ENCODE peak calls at places on chromosomes 1 and 21, in five cellular contexts. Y is lower leg skin; T is AML-193; N is activated T-helper 1 cell treated with anti-CD3 and anti-CD28 coated beads, Interleukin-12 subunit alpha, Interleukin-12 subunit beta, Interleukin-2, Interleukin-4 antibody, amounts not matched to agents 30 ng/mL and 10 ng/mL and 1 ng/mL, durations not matched to agents 14 hours and 24 hours and 36 hours; G is AG09309. Z is an unnamed sample.

GRCh38 chr1:55081188-55081904 is 42.0 kb downstream of the PCSK9 start:
- DNase-seq in G (no peak), Y (no peak), T (no peak), N (no peak), Z (no peak)

GRCh38 chr1:232110281-232111090 is 483.9 kb downstream of the DISC1 start:
- DNase-seq in T (no peak), G (peak; percentile 79), N (no peak), Y (no peak), Z (no peak)

GRCh38 chr1:114700026-114700600 is 4.8 kb upstream of the AMPD1 start:
- DNase-seq in N (no peak), G (no peak), T (no peak), Y (no peak), Z (no peak)

GRCh38 chr1:88111806-88112205 is 572.3 kb upstream of the PKN2 start:
- DNase-seq in T (no peak), Y (no peak), G (no peak), N (no peak), Z (no peak)

GRCh38 chr1:7388488-7389185 is 382.5 kb upstream of the VAMP3 start:
- DNase-seq in G (no peak), N (no peak), T (no peak), Y (peak; percentile 14), Z (peak; percentile 69)

GRCh38 chr1:33055210-33055991 is 18.7 kb upstream of the AK2 start:
- DNase-seq in N (peak; percentile 12), Y (peak; percentile 45), T (peak; percentile 80), G (peak; percentile 69), Z (no peak)

GRCh38 chr21:42171091-42172053 is 47.6 kb upstream of the ABCG1 start:
- DNase-seq in N (no peak), Y (peak; percentile 62), G (no peak), T (no peak), Z (peak; percentile 57)

GRCh38 chr1:108653431-108654105 is 7.3 kb downstream of the HENMT1 start:
- DNase-seq in Y (no peak), G (no peak), T (no peak), N (no peak), Z (no peak)

GRCh38 chr1:197933647-197934046 is 16.5 kb downstream of the LHX9 start:
- DNase-seq in N (no peak), T (no peak), Y (no peak), G (no peak), Z (no peak)

GRCh38 chr1:113279776-113280391 is 110.4 kb upstream of the MAGI3 start:
- DNase-seq in N (no peak), G (no peak), Y (no peak), T (no peak), Z (no peak)

GRCh38 chr1:237045278-237046016 is 3.5 kb downstream of the RYR2 start:
- DNase-seq in N (no peak), T (no peak), G (no peak), Y (no peak), Z (no peak)

GRCh38 chr1:23607944-23608343 is 48.6 kb upstream of the ID3 start:
- DNase-seq in G (no peak), T (no peak), Y (no peak), N (no peak), Z (no peak)

GRCh38 chr1:34924759-34925555 is 4.5 kb downstream of the DLGAP3 start:
- DNase-seq in T (peak; percentile 14), G (peak; percentile 7), Y (peak; percentile 31), N (peak; percentile 17), Z (no peak)

GRCh38 chr1:109763646-109764415 is at the start of gene EPS8L3:
- DNase-seq in T (no peak), Y (no peak), G (no peak), N (no peak), Z (no peak)

GRCh38 chr1:243364330-243364729 is 108.5 kb downstream of the SDCCAG8 start:
- DNase-seq in N (no peak), Y (no peak), T (no peak), G (no peak), Z (no peak)

GRCh38 chr1:150748859-150749719 is 16.5 kb downstream of the CTSS start:
- DNase-seq in G (no peak), T (no peak), Y (no peak), N (no peak), Z (no peak)

GRCh38 chr1:180173952-180174351 is 19.3 kb downstream of the QSOX1 start:
- DNase-seq in N (no peak), Y (no peak), T (no peak), G (no peak), Z (peak; percentile 51)

GRCh38 chr1:178093150-178093957 is 550 bp upstream of the RASAL2 start:
- DNase-seq in G (peak; percentile 88), Y (peak; percentile 91), N (peak; percentile 2), T (no peak), Z (peak; percentile 75)

GRCh38 chr1:206885341-206886060 is 11.7 kb upstream of the IL24 start:
- DNase-seq in Y (no peak), N (no peak), T (no peak), G (no peak), Z (no peak)

GRCh38 chr1:17108786-17109185 is 10.5 kb downstream of the PADI2 start:
- DNase-seq in G (no peak), T (no peak), Y (no peak), N (no peak), Z (no peak)

GRCh38 chr1:94542088-94542671 is 621 bp upstream of the F3 start:
- DNase-seq in T (no peak), G (no peak), N (no peak), Y (peak; percentile 56), Z (no peak)

GRCh38 chr1:198830397-198830796 is 191.6 kb downstream of the PTPRC start:
- DNase-seq in N (no peak), G (no peak), T (no peak), Y (no peak), Z (no peak)

GRCh38 chr1:53367503-53368313 is 39.8 kb upstream of the LRP8 start:
- DNase-seq in T (peak; percentile 24), G (no peak), Y (no peak), N (peak; percentile 27), Z (no peak)

GRCh38 chr1:36089393-36090121 is 865 bp downstream of the ADPRS start:
- DNase-seq in Y (no peak), N (no peak), T (peak; percentile 21), G (no peak), Z (no peak)

GRCh38 chr1:151729157-151729965 is 8.0 kb downstream of the RIIAD1 start:
- DNase-seq in G (no peak), N (no peak), Y (no peak), T (no peak), Z (no peak)

GRCh38 chr1:212816567-212817278 is 25.0 kb downstream of the TATDN3 start:
- DNase-seq in N (no peak), Y (no peak), T (no peak), G (peak; percentile 4), Z (no peak)

GRCh38 chr1:1173793-1174415 is at the start of gene TTLL10:
- DNase-seq in N (peak; percentile 66), T (no peak), G (no peak), Y (no peak), Z (no peak)

GRCh38 chr1:154193821-154194220 is 1.9 kb upstream of the TPM3 start:
- DNase-seq in N (no peak), G (no peak), Y (peak; percentile 46), T (no peak), Z (no peak)

GRCh38 chr1:31183126-31183525 is 56.6 kb downstream of the NKAIN1 start:
- DNase-seq in T (no peak), G (no peak), N (no peak), Y (no peak), Z (no peak)

GRCh38 chr21:36710729-36711048 is 11.8 kb downstream of the SIM2 start:
- DNase-seq in T (no peak), G (no peak), Y (no peak), N (no peak), Z (no peak)

GRCh38 chr1:67314696-67315095 is 7.0 kb downstream of the IL12RB2 start:
- DNase-seq in Y (no peak), G (no peak), N (no peak), T (no peak), Z (no peak)

GRCh38 chr1:193104496-193104905 is 713 bp downstream of the GLRX2 start:
- DNase-seq in Y (peak; percentile 46), G (no peak), N (peak; percentile 8), T (peak; percentile 19), Z (no peak)

GRCh38 chr1:239386453-239387303 is at the start of gene CHRM3:
- DNase-seq in N (no peak), G (peak; percentile 46), T (no peak), Y (no peak), Z (no peak)

GRCh38 chr1:3313579-3313955 is 140.9 kb upstream of the ARHGEF16 start:
- DNase-seq in G (peak; percentile 82), T (no peak), N (no peak), Y (peak; percentile 69), Z (no peak)

Z was measured in hypothalamus.